ENCODE peak calls at places on chromosome 4, in seven cellular contexts. S is stimulated activated CD4-positive, alpha-beta T cell treated with anti-CD3 and anti-CD28 coated beads, Interleukin-2, amount 100 ng/mL, for 4 hours; I is HFFc6; O is Kasumi-1; G is mucosa of descending colon; L is fibroblast of mammary gland; K is left ventricle myocardium inferior. J is an unnamed sample.

GRCh38 chr4:180665994-180666818 is 1577.0 kb upstream of the TENM3 start:
- DNase-seq in S (no peak), I (peak), O (peak), G (no peak), L (peak), K (no peak), J (peak)

GRCh38 chr4:14770025-14770424 is 232.3 kb upstream of the CPEB2 start:
- DNase-seq in S (no peak), I (no peak), O (no peak), G (no peak), L (no peak), K (no peak), J (no peak)

GRCh38 chr4:168886361-168886760 is 123.7 kb downstream of the CBR4 start:
- DNase-seq in S (no peak), I (peak), O (no peak), G (no peak), L (peak), K (no peak), J (no peak)

GRCh38 chr4:19372365-19372764 is 879.3 kb upstream of the SLIT2 start:
- DNase-seq in S (no peak), I (no peak), O (no peak), G (no peak), L (no peak), K (no peak), J (no peak)

GRCh38 chr4:77349796-77350195 is 192.8 kb downstream of the CCNG2 start:
- DNase-seq in S (no peak), I (peak), O (no peak), G (no peak), L (peak), K (no peak), J (no peak)

GRCh38 chr4:11805837-11806236 is 377.1 kb upstream of the HS3ST1 start:
- DNase-seq in S (no peak), I (no peak), O (peak), G (no peak), L (peak), K (no peak), J (peak)

GRCh38 chr4:81421346-81422218 is 50.1 kb downstream of the RASGEF1B start:
- DNase-seq in S (no peak), I (no peak), O (peak), G (no peak), L (peak), K (no peak), J (peak)

GRCh38 chr4:26787461-26788340 is 72.9 kb upstream of the STIM2 start:
- DNase-seq in S (peak), I (peak), O (no peak), G (peak), L (peak), K (peak), J (peak)

GRCh38 chr4:171813195-171813955 is at the start of gene GALNTL6:
- DNase-seq in S (no peak), I (no peak), O (peak), G (no peak), L (no peak), K (no peak), J (peak)

GRCh38 chr4:172270421-172270820 is 457.2 kb downstream of the GALNTL6 start:
- DNase-seq in S (no peak), I (no peak), O (no peak), G (no peak), L (peak), K (no peak), J (no peak)

GRCh38 chr4:76498550-76498949 is 63.5 kb downstream of the SHROOM3 start:
- DNase-seq in S (no peak), I (no peak), O (no peak), G (no peak), L (no peak), K (no peak), J (no peak)

GRCh38 chr4:22875592-22876257 is 183.0 kb downstream of the GBA3 start:
- DNase-seq in S (no peak), I (no peak), O (no peak), G (no peak), L (no peak), K (no peak), J (no peak)

GRCh38 chr4:143482753-143483362 is 30.6 kb upstream of the SMARCA5 start:
- DNase-seq in S (no peak), I (peak), O (peak), G (no peak), L (peak), K (no peak), J (peak)

GRCh38 chr4:183349673-183350072 is 27.4 kb upstream of the CLDN24 start:
- DNase-seq in S (no peak), I (peak), O (no peak), G (no peak), L (peak), K (no peak), J (no peak)

GRCh38 chr4:65311120-65311519 is 359.2 kb downstream of the EPHA5 start:
- DNase-seq in S (no peak), I (no peak), O (no peak), G (no peak), L (no peak), K (no peak), J (no peak)

GRCh38 chr4:55398461-55398860 is 2.7 kb downstream of the TMEM165 start:
- DNase-seq in S (no peak), I (peak), O (no peak), G (no peak), L (peak), K (no peak), J (no peak)

GRCh38 chr4:102196221-102196620 is 149.1 kb downstream of the SLC39A8 start:
- DNase-seq in S (no peak), I (no peak), O (peak), G (no peak), L (peak), K (no peak), J (peak)

GRCh38 chr4:121072836-121073362 is 564 bp upstream of the NDNF start:
- DNase-seq in S (no peak), I (no peak), O (no peak), G (peak), L (no peak), K (peak), J (no peak)

GRCh38 chr4:110164856-110165255 is 33.6 kb downstream of the ELOVL6 start:
- DNase-seq in S (no peak), I (no peak), O (no peak), G (no peak), L (no peak), K (no peak), J (no peak)

GRCh38 chr4:87270825-87271224 is 50.4 kb upstream of the KLHL8 start:
- DNase-seq in S (no peak), I (no peak), O (no peak), G (no peak), L (no peak), K (no peak), J (no peak)

GRCh38 chr4:121096174-121096573 is 23.8 kb upstream of the NDNF start:
- DNase-seq in S (no peak), I (no peak), O (no peak), G (no peak), L (no peak), K (no peak), J (no peak)

GRCh38 chr4:163764569-163764968 is 270.1 kb downstream of the TMA16 start:
- DNase-seq in S (no peak), I (peak), O (no peak), G (no peak), L (no peak), K (no peak), J (no peak)

GRCh38 chr4:182770259-182770968 is 146.8 kb downstream of the DCTD start:
- DNase-seq in S (no peak), I (no peak), O (no peak), G (no peak), L (no peak), K (no peak), J (no peak)

GRCh38 chr4:18571252-18571885 is 549.8 kb upstream of the LCORL start:
- DNase-seq in S (no peak), I (no peak), O (no peak), G (no peak), L (no peak), K (no peak), J (no peak)

GRCh38 chr4:41124916-41125548 is 89.3 kb downstream of the APBB2 start:
- DNase-seq in S (no peak), I (no peak), O (no peak), G (no peak), L (no peak), K (no peak), J (no peak)